ENCODE peak calls at places on chromosomes 2 and 18, in ten cellular contexts. X is SIG-M5; W is stimulated activated CD4-positive, alpha-beta T cell treated with anti-CD3 and anti-CD28 coated beads, Interleukin-12 subunit alpha, Interleukin-12 subunit beta, amount 100 ng/mL, for 4 hours; U is dorsolateral prefrontal cortex; A is left ventricle myocardium superior; E is ovary; F is stomach; G is esophagus squamous epithelium; T is MCF 10A; Y is HT-29. Z is an unnamed sample.

GRCh38 chr2:227511239-227511930 is 39.4 kb downstream of the AGFG1 start:
- DNase-seq in X (no peak), W (no peak), U (no peak), A (no peak), E (no peak), F (no peak), G (no peak), T (no peak), Y (no peak), Z (no peak)

GRCh38 chr2:65299246-65299645 is 71.6 kb downstream of the ACTR2 start:
- DNase-seq in X (no peak), W (peak), U (no peak), A (no peak), E (peak), F (no peak), G (no peak), T (peak), Y (no peak), Z (no peak)

GRCh38 chr18:49514577-49514976 is 27.5 kb upstream of the C18orf32 start:
- DNase-seq in X (no peak), W (no peak), U (no peak), A (no peak), E (no peak), F (no peak), G (no peak), T (no peak), Y (no peak), Z (no peak)

GRCh38 chr2:121705958-121706357 is 30.7 kb downstream of the NIFK start:
- DNase-seq in X (no peak), W (no peak), U (no peak), A (no peak), E (no peak), F (no peak), G (no peak), T (no peak), Y (no peak), Z (no peak)

GRCh38 chr2:212939777-212940531 is 211.5 kb downstream of the IKZF2 start:
- DNase-seq in X (no peak), W (no peak), U (no peak), A (no peak), E (no peak), F (peak), G (no peak), T (peak), Y (peak), Z (no peak)

GRCh38 chr2:109284816-109285215 is 155.8 kb downstream of the SH3RF3 start:
- DNase-seq in X (no peak), W (no peak), U (no peak), A (peak), E (no peak), F (no peak), G (no peak), T (peak), Y (no peak), Z (peak)

GRCh38 chr2:117170897-117171296 is 643.6 kb upstream of the DDX18 start:
- DNase-seq in X (no peak), W (no peak), U (no peak), A (no peak), E (no peak), F (no peak), G (no peak), T (peak), Y (no peak), Z (no peak)

GRCh38 chr2:191693778-191694177 is 15.8 kb downstream of the NABP1 start:
- DNase-seq in X (no peak), W (no peak), U (no peak), A (no peak), E (no peak), F (no peak), G (no peak), T (no peak), Y (no peak), Z (no peak)

GRCh38 chr2:158716091-158716815 is 78.9 kb upstream of the DAPL1 start:
- DNase-seq in X (no peak), W (no peak), U (no peak), A (peak), E (no peak), F (no peak), G (no peak), T (no peak), Y (no peak), Z (no peak)